ENCODE peak calls at places on chromosomes 12 and 14, in six cellular contexts. One of them, this sample, is unnamed.

GRCh38 chr14:31219169-31219568 is 11.6 kb upstream of the HECTD1 start:
- DNase-seq in IMR-90: peak; percentile 48
- DNase-seq in HCT116: no peak
- DNase-seq in uterus: no peak
- DNase-seq in breast epithelium: no peak
- DNase-seq in prostate gland: no peak
- DNase-seq in this sample: no peak

GRCh38 chr12:116916122-116916521 is 5.4 kb downstream of the FBXW8 start:
- DNase-seq in breast epithelium: no peak
- DNase-seq in uterus: no peak
- DNase-seq in prostate gland: no peak
- DNase-seq in IMR-90: peak; percentile 60
- DNase-seq in HCT116: peak; percentile 64
- DNase-seq in this sample: no peak

GRCh38 chr12:117352883-117353282 is 8.5 kb downstream of the NOS1 start:
- DNase-seq in breast epithelium: no peak
- DNase-seq in uterus: no peak
- DNase-seq in HCT116: no peak
- DNase-seq in prostate gland: no peak
- DNase-seq in IMR-90: no peak
- DNase-seq in this sample: no peak

GRCh38 chr12:40034712-40035111 is 71.2 kb downstream of the SLC2A13 start:
- DNase-seq in IMR-90: peak; percentile 7
- DNase-seq in breast epithelium: no peak
- DNase-seq in uterus: no peak
- DNase-seq in prostate gland: no peak
- DNase-seq in HCT116: no peak
- DNase-seq in this sample: no peak

GRCh38 chr12:106120578-106121105 is 18.1 kb downstream of the NUAK1 start:
- DNase-seq in breast epithelium: no peak
- DNase-seq in HCT116: no peak
- DNase-seq in uterus: peak; percentile 58
- DNase-seq in prostate gland: no peak
- DNase-seq in IMR-90: no peak
- DNase-seq in this sample: no peak

GRCh38 chr12:77388611-77389265 is 323.4 kb upstream of the E2F7 start:
- DNase-seq in uterus: no peak
- DNase-seq in HCT116: no peak
- DNase-seq in prostate gland: no peak
- DNase-seq in IMR-90: no peak
- DNase-seq in breast epithelium: no peak
- DNase-seq in this sample: no peak

GRCh38 chr14:25411933-25412757 is 362.2 kb upstream of the STXBP6 start:
- DNase-seq in HCT116: no peak
- DNase-seq in prostate gland: no peak
- DNase-seq in uterus: no peak
- DNase-seq in breast epithelium: no peak
- DNase-seq in IMR-90: no peak
- DNase-seq in this sample: no peak

GRCh38 chr14:51006781-51007211 is 62.5 kb upstream of the PYGL start:
- DNase-seq in prostate gland: no peak
- DNase-seq in HCT116: no peak
- DNase-seq in IMR-90: peak; percentile 58
- DNase-seq in breast epithelium: no peak
- DNase-seq in uterus: peak; percentile 46
- DNase-seq in this sample: peak; percentile 31

GRCh38 chr12:127559349-127560040 is 707.5 kb upstream of the TMEM132C start:
- DNase-seq in HCT116: no peak
- DNase-seq in prostate gland: no peak
- DNase-seq in IMR-90: peak; percentile 94
- DNase-seq in breast epithelium: no peak
- DNase-seq in uterus: no peak
- DNase-seq in this sample: no peak

GRCh38 chr14:51382506-51382905 is 142.5 kb downstream of the TMX1 start:
- DNase-seq in uterus: no peak
- DNase-seq in prostate gland: peak; percentile 89
- DNase-seq in breast epithelium: peak; percentile 78
- DNase-seq in HCT116: no peak
- DNase-seq in IMR-90: no peak
- DNase-seq in this sample: peak; percentile 33

GRCh38 chr12:127125607-127126259 is 1141.2 kb upstream of the TMEM132C start:
- DNase-seq in uterus: no peak
- DNase-seq in prostate gland: no peak
- DNase-seq in IMR-90: peak; percentile 70
- DNase-seq in breast epithelium: no peak
- DNase-seq in HCT116: peak; percentile 97
- DNase-seq in this sample: no peak

GRCh38 chr14:32709072-32709471 is 229.6 kb upstream of the NPAS3 start:
- DNase-seq in breast epithelium: peak; percentile 32
- DNase-seq in IMR-90: peak; percentile 77
- DNase-seq in prostate gland: peak; percentile 6
- DNase-seq in HCT116: no peak
- DNase-seq in uterus: peak; percentile 27
- DNase-seq in this sample: no peak

GRCh38 chr14:24052656-24053547 is 1.1 kb downstream of the CARMIL3 start:
- DNase-seq in HCT116: no peak
- DNase-seq in prostate gland: no peak
- DNase-seq in IMR-90: no peak
- DNase-seq in breast epithelium: no peak
- DNase-seq in uterus: no peak
- DNase-seq in this sample: peak; percentile 9

GRCh38 chr12:126747530-126748149 is 1519.3 kb upstream of the TMEM132C start:
- DNase-seq in prostate gland: no peak
- DNase-seq in uterus: no peak
- DNase-seq in HCT116: peak; percentile 16
- DNase-seq in breast epithelium: no peak
- DNase-seq in IMR-90: no peak
- DNase-seq in this sample: peak; percentile 48

GRCh38 chr12:91272456-91273063 is 89.9 kb upstream of the DCN start:
- DNase-seq in IMR-90: no peak
- DNase-seq in prostate gland: no peak
- DNase-seq in HCT116: no peak
- DNase-seq in uterus: peak; percentile 84
- DNase-seq in breast epithelium: peak; percentile 47
- DNase-seq in this sample: peak; percentile 38

GRCh38 chr14:100279133-100279532 is 27.1 kb downstream of the SLC25A29 start:
- DNase-seq in prostate gland: no peak
- DNase-seq in HCT116: no peak
- DNase-seq in uterus: no peak
- DNase-seq in breast epithelium: no peak
- DNase-seq in IMR-90: no peak
- DNase-seq in this sample: no peak

GRCh38 chr14:77086017-77086727 is 11.9 kb upstream of the CIPC start:
- DNase-seq in breast epithelium: peak; percentile 54
- DNase-seq in prostate gland: peak; percentile 45
- DNase-seq in IMR-90: peak; percentile 54
- DNase-seq in HCT116: no peak
- DNase-seq in uterus: no peak
- DNase-seq in this sample: no peak

GRCh38 chr14:58805605-58806358 is 168.0 kb downstream of the DACT1 start:
- DNase-seq in prostate gland: no peak
- DNase-seq in IMR-90: peak; percentile 44
- DNase-seq in breast epithelium: no peak
- DNase-seq in HCT116: no peak
- DNase-seq in uterus: no peak
- DNase-seq in this sample: no peak

GRCh38 chr12:27969011-27969900 is 3.3 kb downstream of the PTHLH start:
- DNase-seq in breast epithelium: no peak
- DNase-seq in prostate gland: no peak
- DNase-seq in IMR-90: peak; percentile 29
- DNase-seq in uterus: peak; percentile 16
- DNase-seq in HCT116: no peak
- DNase-seq in this sample: no peak

GRCh38 chr12:113819495-113819894 is 146.6 kb downstream of the RBM19 start:
- DNase-seq in prostate gland: no peak
- DNase-seq in IMR-90: no peak
- DNase-seq in uterus: no peak
- DNase-seq in HCT116: no peak
- DNase-seq in breast epithelium: no peak
- DNase-seq in this sample: no peak

GRCh38 chr12:19652391-19652790 is 213.1 kb downstream of the AEBP2 start:
- DNase-seq in prostate gland: no peak
- DNase-seq in HCT116: no peak
- DNase-seq in breast epithelium: no peak
- DNase-seq in uterus: no peak
- DNase-seq in IMR-90: peak; percentile 46
- DNase-seq in this sample: no peak

GRCh38 chr14:26383286-26383685 is 214.5 kb downstream of the NOVA1 start:
- DNase-seq in uterus: no peak
- DNase-seq in IMR-90: no peak
- DNase-seq in breast epithelium: no peak
- DNase-seq in HCT116: no peak
- DNase-seq in prostate gland: no peak
- DNase-seq in this sample: no peak

GRCh38 chr12:27592548-27592947 is 68.5 kb downstream of the PPFIBP1 start:
- DNase-seq in uterus: peak; percentile 66
- DNase-seq in HCT116: no peak
- DNase-seq in prostate gland: peak; percentile 70
- DNase-seq in IMR-90: peak; percentile 76
- DNase-seq in breast epithelium: peak; percentile 56
- DNase-seq in this sample: no peak

GRCh38 chr12:109772622-109773321 is 59.1 kb downstream of the FAM222A start:
- DNase-seq in IMR-90: no peak
- DNase-seq in uterus: no peak
- DNase-seq in prostate gland: no peak
- DNase-seq in HCT116: no peak
- DNase-seq in breast epithelium: no peak
- DNase-seq in this sample: no peak

GRCh38 chr12:124769166-124769530 is 94.5 kb downstream of the SCARB1 start:
- DNase-seq in HCT116: no peak
- DNase-seq in breast epithelium: no peak
- DNase-seq in uterus: no peak
- DNase-seq in prostate gland: no peak
- DNase-seq in IMR-90: peak; percentile 77
- DNase-seq in this sample: no peak

GRCh38 chr14:68307769-68308168 is 485.1 kb downstream of the ZFP36L1 start:
- DNase-seq in IMR-90: peak; percentile 43
- DNase-seq in prostate gland: peak; percentile 30
- DNase-seq in uterus: no peak
- DNase-seq in breast epithelium: no peak
- DNase-seq in HCT116: no peak
- DNase-seq in this sample: no peak

GRCh38 chr14:85867450-85867849 is 337.5 kb downstream of the FLRT2 start:
- DNase-seq in breast epithelium: no peak
- DNase-seq in HCT116: no peak
- DNase-seq in uterus: no peak
- DNase-seq in prostate gland: no peak
- DNase-seq in IMR-90: no peak
- DNase-seq in this sample: no peak

GRCh38 chr14:32298346-32298745 is 30.8 kb upstream of the AKAP6 start:
- DNase-seq in breast epithelium: no peak
- DNase-seq in IMR-90: no peak
- DNase-seq in prostate gland: no peak
- DNase-seq in HCT116: no peak
- DNase-seq in uterus: no peak
- DNase-seq in this sample: no peak

GRCh38 chr12:10718279-10718821 is 4.8 kb downstream of the YBX3 start:
- DNase-seq in uterus: no peak
- DNase-seq in prostate gland: peak; percentile 43
- DNase-seq in HCT116: no peak
- DNase-seq in IMR-90: peak; percentile 92
- DNase-seq in breast epithelium: no peak
- DNase-seq in this sample: no peak

GRCh38 chr12:2641761-2642160 is 153.0 kb upstream of the FKBP4 start:
- DNase-seq in uterus: no peak
- DNase-seq in HCT116: no peak
- DNase-seq in breast epithelium: no peak
- DNase-seq in prostate gland: no peak
- DNase-seq in IMR-90: no peak
- DNase-seq in this sample: no peak

GRCh38 chr14:87409401-87409800 is 583.6 kb downstream of the GALC start:
- DNase-seq in IMR-90: peak; percentile 65
- DNase-seq in HCT116: no peak
- DNase-seq in prostate gland: no peak
- DNase-seq in breast epithelium: no peak
- DNase-seq in uterus: no peak
- DNase-seq in this sample: no peak

GRCh38 chr12:132589856-132590255 is 20.5 kb downstream of the LRCOL1 start:
- DNase-seq in prostate gland: no peak
- DNase-seq in HCT116: no peak
- DNase-seq in breast epithelium: no peak
- DNase-seq in IMR-90: no peak
- DNase-seq in uterus: no peak
- DNase-seq in this sample: no peak
- H3K27me3 ChIP-seq in prostate gland: no peaks in the 10 kb centered on the region
- H3K27me3 ChIP-seq in HCT116: no peaks in the 10 kb centered on the region
- H3K27me3 ChIP-seq in breast epithelium: no peaks in the 10 kb centered on the region
- H3K27me3 ChIP-seq in IMR-90: peaks cover 6% of the 10 kb centered on the region
- H3K27me3 ChIP-seq in uterus: no peaks in the 10 kb centered on the region
- H3K27me3 ChIP-seq in this sample: no peaks in the 10 kb centered on the region

GRCh38 chr12:131940121-131940520 is 9.6 kb upstream of the EP400 start:
- DNase-seq in IMR-90: no peak
- DNase-seq in breast epithelium: no peak
- DNase-seq in uterus: no peak
- DNase-seq in prostate gland: no peak
- DNase-seq in HCT116: no peak
- DNase-seq in this sample: no peak
- TF ChIP-seq POLR2A in IMR-90: no peak
- TF ChIP-seq POLR2A in breast epithelium: no peak
- TF ChIP-seq POLR2A in uterus: no peak
- TF ChIP-seq POLR2A in prostate gland: no peak
- TF ChIP-seq POLR2A in HCT116: no peak
- TF ChIP-seq POLR2A in this sample: no peak

DNA sequence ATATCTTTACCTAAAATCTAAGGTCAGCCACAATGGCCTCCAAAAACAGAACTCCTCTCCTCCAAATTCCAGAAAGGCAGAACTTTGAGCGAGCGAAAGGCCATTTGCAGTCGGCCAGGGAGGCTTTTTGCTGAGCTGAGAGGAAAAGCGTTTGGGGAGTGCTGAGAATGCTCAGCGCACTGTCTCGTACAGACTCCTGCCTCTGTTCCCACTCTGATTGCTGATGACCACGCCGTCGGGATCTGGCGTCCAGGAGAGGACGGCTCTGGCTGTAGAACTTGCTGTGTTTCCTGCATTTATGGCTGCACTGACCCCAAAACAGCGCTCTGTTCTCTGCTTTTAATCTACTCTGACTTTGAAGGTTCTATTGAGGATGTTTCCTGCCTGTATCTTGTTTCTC is 82.5 kb upstream of the WSCD2 start:
- DNase-seq in prostate gland: no peak
- DNase-seq in uterus: peak; percentile 32
- DNase-seq in breast epithelium: no peak
- DNase-seq in HCT116: no peak
- DNase-seq in IMR-90: no peak
- DNase-seq in this sample: no peak
- H3K27me3 ChIP-seq in prostate gland: no peaks in the 10 kb centered on the region
- H3K27me3 ChIP-seq in uterus: no peaks in the 10 kb centered on the region
- H3K27me3 ChIP-seq in breast epithelium: no peaks in the 10 kb centered on the region
- H3K27me3 ChIP-seq in HCT116: peaks cover 59% of the 10 kb centered on the region
- H3K27me3 ChIP-seq in IMR-90: no peaks in the 10 kb centered on the region
- H3K27me3 ChIP-seq in this sample: no peaks in the 10 kb centered on the region

DNA sequence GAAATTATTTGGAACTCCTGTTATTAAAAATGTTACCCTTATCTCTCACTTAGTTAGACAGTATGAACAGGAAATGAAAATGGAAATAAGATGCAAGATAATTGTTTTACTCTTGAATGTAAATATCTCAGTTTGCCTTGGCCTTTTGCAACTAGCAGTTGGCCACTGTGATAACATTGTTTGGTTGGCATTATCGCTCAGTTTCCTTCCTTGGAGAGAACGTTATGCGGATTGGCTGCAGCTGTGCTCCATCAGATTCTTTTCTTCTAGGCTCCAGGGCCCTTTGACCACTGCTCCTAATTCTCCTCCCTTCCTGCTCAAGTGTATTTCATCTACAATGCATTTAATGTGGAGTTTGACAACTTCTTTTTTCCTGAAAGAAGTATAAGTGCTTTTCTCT is 284.2 kb downstream of the ADAMTS20 start:
- DNase-seq in breast epithelium: no peak
- DNase-seq in uterus: no peak
- DNase-seq in HCT116: no peak
- DNase-seq in IMR-90: no peak
- DNase-seq in prostate gland: no peak
- DNase-seq in this sample: no peak
- TF ChIP-seq POLR2A in breast epithelium: no peak
- TF ChIP-seq POLR2A in uterus: no peak
- TF ChIP-seq POLR2A in HCT116: no peak
- TF ChIP-seq POLR2A in IMR-90: no peak
- TF ChIP-seq POLR2A in prostate gland: no peak
- TF ChIP-seq POLR2A in this sample: no peak